ENCODE peak calls at places on chromosomes 6 and 20, in nine cellular contexts. One of them, this sample, is unnamed.
A peak's percentile ranks its signal among the peaks of the same experiment; 100 is the strongest.

GRCh38 chr6:158905277-158905676 is 86.1 kb upstream of the EZR start:
- DNase-seq in neural crest cell: no peak
- DNase-seq in mammary epithelial cell: no peak
- DNase-seq in HFFc6: no peak
- DNase-seq in WTC11: no peak
- DNase-seq in GM10248: no peak
- DNase-seq in endothelial cell of umbilical vein: no peak
- DNase-seq in Peyer's patch: no peak
- DNase-seq in ovary: no peak
- DNase-seq in this sample: no peak

GRCh38 chr6:97586344-97586743 is 303.3 kb upstream of the MMS22L start:
- DNase-seq in GM10248: no peak
- DNase-seq in endothelial cell of umbilical vein: no peak
- DNase-seq in mammary epithelial cell: peak; percentile 4
- DNase-seq in Peyer's patch: no peak
- DNase-seq in neural crest cell: no peak
- DNase-seq in ovary: no peak
- DNase-seq in HFFc6: no peak
- DNase-seq in WTC11: no peak
- DNase-seq in this sample: peak; percentile 16

GRCh38 chr20:61556116-61556515 is 304.1 kb downstream of the CDH4 start:
- DNase-seq in GM10248: no peak
- DNase-seq in ovary: no peak
- DNase-seq in Peyer's patch: no peak
- DNase-seq in mammary epithelial cell: peak; percentile 79
- DNase-seq in neural crest cell: no peak
- DNase-seq in HFFc6: peak; percentile 95
- DNase-seq in WTC11: no peak
- DNase-seq in endothelial cell of umbilical vein: no peak
- DNase-seq in this sample: no peak

GRCh38 chr6:133466666-133467065 is 225.5 kb downstream of the EYA4 start:
- DNase-seq in WTC11: no peak
- DNase-seq in GM10248: no peak
- DNase-seq in mammary epithelial cell: no peak
- DNase-seq in HFFc6: no peak
- DNase-seq in ovary: no peak
- DNase-seq in neural crest cell: no peak
- DNase-seq in Peyer's patch: no peak
- DNase-seq in endothelial cell of umbilical vein: no peak
- DNase-seq in this sample: no peak

GRCh38 chr6:106125925-106126435 is 39.8 kb downstream of the PRDM1 start:
- DNase-seq in ovary: no peak
- DNase-seq in Peyer's patch: peak; percentile 77
- DNase-seq in HFFc6: no peak
- DNase-seq in neural crest cell: no peak
- DNase-seq in mammary epithelial cell: no peak
- DNase-seq in endothelial cell of umbilical vein: no peak
- DNase-seq in GM10248: peak; percentile 52
- DNase-seq in WTC11: no peak
- DNase-seq in this sample: no peak

GRCh38 chr6:121823437-121823851 is 388.0 kb downstream of the GJA1 start:
- DNase-seq in neural crest cell: no peak
- DNase-seq in WTC11: no peak
- DNase-seq in ovary: no peak
- DNase-seq in GM10248: no peak
- DNase-seq in mammary epithelial cell: no peak
- DNase-seq in Peyer's patch: no peak
- DNase-seq in HFFc6: peak; percentile 38
- DNase-seq in endothelial cell of umbilical vein: peak; percentile 22
- DNase-seq in this sample: no peak

GRCh38 chr6:142953373-142954273 is 8.6 kb upstream of the HIVEP2 start:
- DNase-seq in Peyer's patch: no peak
- DNase-seq in ovary: no peak
- DNase-seq in mammary epithelial cell: no peak
- DNase-seq in GM10248: no peak
- DNase-seq in WTC11: no peak
- DNase-seq in HFFc6: no peak
- DNase-seq in neural crest cell: no peak
- DNase-seq in endothelial cell of umbilical vein: peak; percentile 34
- DNase-seq in this sample: no peak

GRCh38 chr6:75268121-75268987 is 16.2 kb downstream of the TMEM30A start:
- DNase-seq in endothelial cell of umbilical vein: peak; percentile 72
- DNase-seq in GM10248: no peak
- DNase-seq in Peyer's patch: peak; percentile 59
- DNase-seq in mammary epithelial cell: peak; percentile 89
- DNase-seq in neural crest cell: no peak
- DNase-seq in WTC11: no peak
- DNase-seq in HFFc6: no peak
- DNase-seq in ovary: no peak
- DNase-seq in this sample: no peak

GRCh38 chr6:37130704-37131103 is 39.2 kb upstream of the PIM1 start:
- DNase-seq in neural crest cell: no peak
- DNase-seq in Peyer's patch: peak; percentile 78
- DNase-seq in WTC11: no peak
- DNase-seq in HFFc6: peak; percentile 56
- DNase-seq in GM10248: no peak
- DNase-seq in mammary epithelial cell: peak; percentile 60
- DNase-seq in endothelial cell of umbilical vein: peak; percentile 51
- DNase-seq in ovary: no peak
- DNase-seq in this sample: no peak

GRCh38 chr20:15814903-15815302 is 758.3 kb downstream of the KIF16B start:
- DNase-seq in endothelial cell of umbilical vein: no peak
- DNase-seq in GM10248: no peak
- DNase-seq in neural crest cell: no peak
- DNase-seq in HFFc6: peak; percentile 4
- DNase-seq in ovary: no peak
- DNase-seq in WTC11: no peak
- DNase-seq in Peyer's patch: no peak
- DNase-seq in mammary epithelial cell: peak; percentile 57
- DNase-seq in this sample: no peak

GRCh38 chr6:116557863-116558262 is 4.3 kb downstream of the CALHM4 start:
- DNase-seq in endothelial cell of umbilical vein: peak; percentile 62
- DNase-seq in mammary epithelial cell: peak; percentile 94
- DNase-seq in WTC11: no peak
- DNase-seq in HFFc6: peak; percentile 94
- DNase-seq in GM10248: no peak
- DNase-seq in ovary: no peak
- DNase-seq in Peyer's patch: no peak
- DNase-seq in neural crest cell: no peak
- DNase-seq in this sample: no peak

GRCh38 chr6:14799928-14800327 is 445.9 kb upstream of the JARID2 start:
- DNase-seq in endothelial cell of umbilical vein: peak; percentile 8
- DNase-seq in GM10248: peak; percentile 32
- DNase-seq in mammary epithelial cell: peak; percentile 71
- DNase-seq in WTC11: peak; percentile 43
- DNase-seq in HFFc6: peak; percentile 66
- DNase-seq in neural crest cell: no peak
- DNase-seq in ovary: peak; percentile 82
- DNase-seq in Peyer's patch: peak; percentile 69
- DNase-seq in this sample: peak; percentile 39

GRCh38 chr6:43494321-43494720 is 15.8 kb downstream of the LRRC73 start:
- DNase-seq in WTC11: no peak
- DNase-seq in ovary: no peak
- DNase-seq in HFFc6: no peak
- DNase-seq in Peyer's patch: no peak
- DNase-seq in mammary epithelial cell: no peak
- DNase-seq in neural crest cell: no peak
- DNase-seq in GM10248: no peak
- DNase-seq in endothelial cell of umbilical vein: no peak
- DNase-seq in this sample: no peak

GRCh38 chr6:43497129-43497396 is 13.1 kb downstream of the LRRC73 start:
- DNase-seq in WTC11: no peak
- DNase-seq in GM10248: no peak
- DNase-seq in ovary: no peak
- DNase-seq in HFFc6: no peak
- DNase-seq in mammary epithelial cell: no peak
- DNase-seq in Peyer's patch: no peak
- DNase-seq in endothelial cell of umbilical vein: no peak
- DNase-seq in neural crest cell: no peak
- DNase-seq in this sample: no peak

GRCh38 chr6:43496370-43497128 is 13.6 kb downstream of the LRRC73 start:
- DNase-seq in HFFc6: peak; percentile 73
- DNase-seq in WTC11: peak; percentile 70
- DNase-seq in mammary epithelial cell: peak; percentile 94
- DNase-seq in ovary: no peak
- DNase-seq in neural crest cell: no peak
- DNase-seq in GM10248: no peak
- DNase-seq in Peyer's patch: no peak
- DNase-seq in endothelial cell of umbilical vein: peak; percentile 27
- DNase-seq in this sample: peak; percentile 54

GRCh38 chr6:43494766-43495165 is 15.4 kb downstream of the LRRC73 start:
- DNase-seq in GM10248: no peak
- DNase-seq in mammary epithelial cell: no peak
- DNase-seq in HFFc6: no peak
- DNase-seq in ovary: no peak
- DNase-seq in neural crest cell: no peak
- DNase-seq in WTC11: no peak
- DNase-seq in endothelial cell of umbilical vein: no peak
- DNase-seq in Peyer's patch: no peak
- DNase-seq in this sample: no peak

GRCh38 chr6:43495409-43495941 is 14.7 kb downstream of the LRRC73 start:
- DNase-seq in mammary epithelial cell: peak; percentile 58
- DNase-seq in WTC11: no peak
- DNase-seq in Peyer's patch: no peak
- DNase-seq in ovary: no peak
- DNase-seq in HFFc6: peak; percentile 39
- DNase-seq in neural crest cell: no peak
- DNase-seq in GM10248: no peak
- DNase-seq in endothelial cell of umbilical vein: no peak
- DNase-seq in this sample: no peak
- TF ChIP-seq CTCF in mammary epithelial cell: peak; percentile 52
- TF ChIP-seq CTCF in WTC11: no peak
- TF ChIP-seq CTCF in Peyer's patch: no peak
- TF ChIP-seq CTCF in ovary: no peak
- TF ChIP-seq CTCF in HFFc6: peak; percentile 68
- TF ChIP-seq CTCF in neural crest cell: no peak
- TF ChIP-seq CTCF in GM10248: no peak
- TF ChIP-seq CTCF in endothelial cell of umbilical vein: no peak
- TF ChIP-seq CTCF in this sample: peak; percentile 10

DNA sequence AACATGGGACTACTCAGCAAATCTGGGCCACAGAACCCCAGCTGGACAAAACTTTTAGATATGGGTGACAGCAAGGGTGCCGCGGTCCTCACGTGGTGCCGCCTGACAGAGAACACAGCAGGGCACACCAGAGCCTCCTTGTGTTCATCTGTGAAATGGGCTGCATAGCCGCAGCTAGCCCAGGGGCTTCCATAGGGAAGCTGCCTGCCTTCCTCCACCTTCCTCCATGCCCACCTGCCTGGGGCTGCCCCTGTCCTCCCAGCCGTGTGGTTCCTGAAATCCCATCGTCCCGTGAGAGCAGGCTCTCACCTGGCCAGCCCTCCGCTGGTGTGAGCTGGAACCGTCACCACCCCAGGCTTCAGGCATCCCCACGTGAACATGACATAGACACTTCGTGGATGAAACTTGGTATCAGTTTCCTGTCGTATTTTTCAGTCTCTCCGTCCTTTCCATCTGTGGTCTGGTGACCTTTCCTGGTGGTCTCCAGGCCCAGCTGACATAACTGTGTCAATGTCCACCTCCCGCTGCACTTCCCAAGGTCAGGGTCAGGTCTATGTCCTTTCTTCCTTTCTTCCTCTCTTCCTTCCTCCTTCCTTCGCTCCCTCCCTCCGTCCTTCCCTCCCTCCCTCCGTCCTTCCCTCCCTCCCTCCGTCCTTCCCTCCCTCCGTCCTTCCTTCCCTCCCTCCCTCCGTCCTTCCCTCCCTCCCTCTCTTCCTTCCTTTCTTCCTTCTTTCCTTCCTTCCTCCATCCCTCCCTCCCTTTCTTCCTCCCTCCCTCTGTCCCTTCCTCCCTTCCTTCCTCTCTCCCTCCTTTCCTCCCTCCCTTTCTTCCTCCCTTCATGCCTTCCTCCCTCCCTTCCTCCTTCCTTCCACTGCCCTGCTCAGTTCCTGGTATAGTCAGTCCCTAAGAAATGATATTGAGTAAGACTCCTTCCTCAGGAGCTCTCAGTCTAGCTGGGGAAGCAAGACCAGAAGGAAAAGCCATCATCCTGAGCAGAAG is 78.8 kb downstream of the GRM4 start:
- DNase-seq in HFFc6: no peak
- DNase-seq in GM10248: no peak
- DNase-seq in neural crest cell: no peak
- DNase-seq in ovary: no peak
- DNase-seq in mammary epithelial cell: no peak
- DNase-seq in WTC11: no peak
- DNase-seq in endothelial cell of umbilical vein: no peak
- DNase-seq in Peyer's patch: no peak
- DNase-seq in this sample: no peak
- TF ChIP-seq CTCF in HFFc6: no peak
- TF ChIP-seq CTCF in GM10248: no peak
- TF ChIP-seq CTCF in neural crest cell: no peak
- TF ChIP-seq CTCF in ovary: no peak
- TF ChIP-seq CTCF in mammary epithelial cell: no peak
- TF ChIP-seq CTCF in WTC11: no peak
- TF ChIP-seq CTCF in endothelial cell of umbilical vein: no peak
- TF ChIP-seq CTCF in Peyer's patch: no peak
- TF ChIP-seq CTCF in this sample: no peak

DNA sequence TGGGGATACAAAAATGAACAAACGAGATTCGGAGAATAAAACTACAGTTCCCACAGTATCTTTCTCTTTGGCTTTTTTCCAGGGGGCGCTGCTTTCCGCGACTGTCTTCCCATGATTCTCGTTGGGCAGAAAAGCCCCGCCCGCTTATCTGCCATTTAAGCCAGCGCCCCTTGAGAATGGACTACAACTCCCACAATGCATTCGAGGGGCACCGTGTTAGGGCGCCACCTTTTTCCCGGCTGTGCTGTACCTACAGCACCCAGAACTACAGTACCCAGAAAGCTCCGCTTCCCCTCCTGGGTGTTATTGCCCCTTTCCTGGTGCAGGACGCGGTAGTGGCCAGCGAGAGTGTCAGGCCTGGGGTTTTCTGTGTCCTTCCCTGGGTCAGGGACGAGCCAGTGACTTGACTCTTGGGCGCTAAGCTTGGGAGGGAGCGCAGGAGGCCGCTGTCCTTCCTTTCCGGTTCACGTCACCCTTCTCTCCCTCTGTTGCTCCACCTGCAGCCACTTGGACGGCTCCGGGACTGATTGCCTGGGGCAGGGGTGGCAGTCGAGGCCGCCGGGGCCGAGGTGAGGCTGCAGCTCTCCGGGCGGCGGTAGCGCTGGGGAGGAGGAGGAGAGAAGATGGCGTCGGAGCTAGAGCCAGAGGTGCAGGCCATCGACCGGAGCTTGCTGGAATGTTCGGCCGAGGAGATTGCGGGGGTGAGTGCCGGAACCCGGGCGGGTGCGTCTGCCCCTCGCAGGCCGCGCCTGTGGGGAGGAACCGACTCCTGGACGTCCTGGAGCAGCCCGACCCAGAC is at the start of gene UBR2:
- DNase-seq in neural crest cell: peak; percentile 95
- DNase-seq in endothelial cell of umbilical vein: peak; percentile 98
- DNase-seq in Peyer's patch: peak; percentile 99
- DNase-seq in ovary: peak; percentile 94
- DNase-seq in WTC11: peak; percentile 96
- DNase-seq in HFFc6: peak; percentile 99
- DNase-seq in GM10248: peak; percentile 92
- DNase-seq in mammary epithelial cell: peak; percentile 98
- DNase-seq in this sample: peak; percentile 92
- TF ChIP-seq CTCF in neural crest cell: peak; percentile 73
- TF ChIP-seq CTCF in endothelial cell of umbilical vein: no peak
- TF ChIP-seq CTCF in Peyer's patch: peak; percentile 56
- TF ChIP-seq CTCF in ovary: peak; percentile 17
- TF ChIP-seq CTCF in WTC11: peak; percentile 26
- TF ChIP-seq CTCF in HFFc6: peak; percentile 71
- TF ChIP-seq CTCF in GM10248: peak; percentile 27
- TF ChIP-seq CTCF in mammary epithelial cell: peak; percentile 39
- TF ChIP-seq CTCF in this sample: no peak

GRCh38 chr6:7106752-7107577 is 796 bp upstream of the RREB1 start:
- DNase-seq in endothelial cell of umbilical vein: no peak
- DNase-seq in Peyer's patch: peak; percentile 78
- DNase-seq in neural crest cell: peak; percentile 15
- DNase-seq in HFFc6: peak; percentile 37
- DNase-seq in mammary epithelial cell: no peak
- DNase-seq in WTC11: peak; percentile 39
- DNase-seq in ovary: peak; percentile 72
- DNase-seq in GM10248: peak; percentile 68
- DNase-seq in this sample: peak; percentile 75
- TF ChIP-seq CTCF in endothelial cell of umbilical vein: peak; percentile 12
- TF ChIP-seq CTCF in Peyer's patch: peak; percentile 36
- TF ChIP-seq CTCF in neural crest cell: peak; percentile 56
- TF ChIP-seq CTCF in HFFc6: peak; percentile 62
- TF ChIP-seq CTCF in mammary epithelial cell: peak; percentile 39
- TF ChIP-seq CTCF in WTC11: no peak
- TF ChIP-seq CTCF in ovary: no peak
- TF ChIP-seq CTCF in GM10248: peak; percentile 22
- TF ChIP-seq CTCF in this sample: no peak

This sample was measured in GM20000.